ENCODE peak calls at places on chromosomes 1 and 21, in seven cellular contexts. Z is HepG2, C is cardiac fibroblast, Y is uterus, Q is GM06990, V is IMR-90, X is nephron progenitor cell. I is an unnamed sample.

GRCh38 chr1:160748182-160748876 is 9.3 kb downstream of the SLAMF7 start:
- DNase-seq in C (peak), V (no peak), Z (no peak), X (no peak), Y (no peak), Q (no peak), I (no peak)

GRCh38 chr1:227884370-227885134 is 63.2 kb downstream of the WNT9A start:
- DNase-seq in Y (peak), X (no peak), Z (no peak), Q (no peak), C (no peak), V (no peak), I (no peak)

GRCh38 chr1:64871256-64871655 is 95.1 kb downstream of the JAK1 start:
- DNase-seq in Q (no peak), C (no peak), Z (no peak), X (no peak), Y (no peak), V (no peak), I (no peak)

GRCh38 chr1:1000357-1001056 is 610 bp upstream of the HES4 start:
- DNase-seq in Y (peak), C (peak), Z (peak), V (peak), X (peak), Q (peak), I (peak)

GRCh38 chr1:51989582-51990477 is 670 bp downstream of the RAB3B start:
- DNase-seq in X (peak), Y (no peak), C (no peak), V (no peak), Z (no peak), Q (no peak), I (no peak)

GRCh38 chr1:200207711-200208126 is 180.2 kb downstream of the NR5A2 start:
- DNase-seq in Z (no peak), Y (no peak), X (no peak), V (peak), C (peak), Q (peak), I (no peak)

GRCh38 chr1:205350626-205351235 is 6.0 kb downstream of the KLHDC8A start:
- DNase-seq in Z (peak), C (no peak), V (no peak), Q (no peak), Y (no peak), X (no peak), I (no peak)

GRCh38 chr21:42465008-42465878 is 30.8 kb downstream of the RSPH1 start:
- DNase-seq in Z (no peak), Q (peak), C (peak), X (no peak), V (no peak), Y (no peak), I (no peak)

GRCh38 chr1:241423541-241424479 is 66.8 kb upstream of the RGS7 start:
- DNase-seq in C (peak), Y (no peak), Q (peak), Z (no peak), V (peak), X (peak), I (peak)

GRCh38 chr1:108503062-108503740 is 53.1 kb downstream of the NBPF6 start:
- DNase-seq in Y (no peak), X (no peak), C (peak), Q (no peak), V (peak), Z (peak), I (no peak)

GRCh38 chr1:211359876-211360275 is 33.2 kb downstream of the TRAF5 start:
- DNase-seq in Z (no peak), X (no peak), C (no peak), Q (no peak), Y (no peak), V (no peak), I (no peak)

GRCh38 chr1:201881617-201882016 is 7.1 kb upstream of the SHISA4 start:
- DNase-seq in V (no peak), C (no peak), Q (no peak), Y (no peak), Z (no peak), X (no peak), I (no peak)

GRCh38 chr1:173161510-173162221 is 45.5 kb downstream of the TNFSF4 start:
- DNase-seq in Z (no peak), C (peak), Q (no peak), X (no peak), V (peak), Y (no peak), I (no peak)

GRCh38 chr1:210364479-210364878 is 35.8 kb downstream of the HHAT start:
- DNase-seq in Z (no peak), C (no peak), V (no peak), X (no peak), Q (no peak), Y (no peak), I (no peak)

GRCh38 chr1:8560611-8561544 is 243.0 kb downstream of the SLC45A1 start:
- DNase-seq in X (no peak), V (peak), Y (no peak), Z (peak), Q (peak), C (peak), I (no peak)

GRCh38 chr1:223224465-223224864 is 81.4 kb upstream of the TLR5 start:
- DNase-seq in Z (no peak), X (no peak), C (no peak), V (no peak), Y (no peak), Q (no peak), I (peak)

GRCh38 chr1:204923209-204923608 is 52.5 kb downstream of the NFASC start:
- DNase-seq in V (no peak), X (no peak), C (no peak), Y (no peak), Q (no peak), Z (no peak), I (no peak)

DNA sequence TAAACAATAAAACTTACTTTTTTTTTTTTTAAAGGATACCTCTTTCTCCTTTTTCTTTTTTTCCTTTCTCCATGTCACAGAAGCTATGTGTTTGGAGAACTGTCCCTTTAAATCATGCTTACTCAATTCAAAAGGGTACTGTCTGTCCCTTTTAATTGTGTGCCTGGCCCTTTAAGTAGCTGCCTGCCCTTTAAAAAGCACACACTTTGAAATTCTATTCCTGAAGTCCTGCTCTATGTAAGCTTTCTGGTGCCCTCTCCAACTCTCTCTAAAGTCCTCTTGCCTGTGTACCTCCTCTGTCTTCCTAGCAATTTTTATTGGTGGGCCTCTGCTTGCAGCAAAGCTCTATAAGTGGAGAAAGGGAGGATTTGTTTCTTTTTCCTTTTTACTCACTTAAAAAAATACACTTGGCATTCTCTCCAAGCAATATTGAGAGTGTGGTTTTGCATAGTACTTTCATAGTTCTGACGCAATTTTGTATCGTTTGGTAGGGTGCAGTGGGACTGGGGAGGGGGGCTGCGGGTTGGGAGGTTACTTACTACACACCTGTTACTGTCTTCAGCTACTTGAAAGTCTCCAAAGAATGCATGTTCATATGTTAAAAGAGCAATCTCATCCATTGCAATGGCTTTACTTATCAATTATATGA is 135.4 kb downstream of the LMO4 start:
- DNase-seq in Z (no peak), X (no peak), Y (no peak), C (no peak), V (no peak), Q (peak), I (no peak)
- TF ChIP-seq CTCF in Z (no peak), X (no peak), Y (no peak), C (no peak), V (no peak), Q (no peak), I (no peak)

DNA sequence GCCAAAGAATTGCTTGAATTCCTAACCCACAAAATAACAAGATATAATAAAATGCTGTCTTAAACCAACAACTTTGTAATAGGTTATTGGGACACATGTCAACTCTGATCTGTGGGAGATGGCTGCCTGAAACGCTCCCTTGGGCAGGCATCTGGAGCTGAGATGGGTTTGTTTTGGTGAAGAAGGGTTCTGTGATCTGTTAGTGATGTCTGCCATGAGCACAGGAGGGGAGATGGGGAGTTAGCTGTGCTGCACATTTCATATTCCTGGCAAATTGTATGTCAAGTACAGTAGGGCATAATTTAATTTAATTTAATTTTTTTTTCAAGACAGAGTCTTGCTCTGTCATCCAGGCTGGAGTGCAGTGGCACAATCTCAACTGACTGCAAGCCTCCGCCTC is 34.2 kb upstream of the IFNLR1 start:
- DNase-seq in Y (no peak), X (no peak), Z (no peak), Q (no peak), C (no peak), V (no peak), I (no peak)
- TF ChIP-seq CTCF in Y (no peak), X (no peak), Z (no peak), Q (no peak), C (no peak), V (no peak), I (no peak)

GRCh38 chr1:220926146-220926545 is 46.9 kb downstream of the HLX start:
- DNase-seq in V (peak), C (peak), Z (no peak), X (no peak), Q (no peak), Y (no peak), I (no peak)

GRCh38 chr1:220921991-220922390 is 42.7 kb downstream of the HLX start:
- DNase-seq in C (no peak), Z (no peak), Q (no peak), Y (no peak), X (no peak), V (no peak), I (no peak)

GRCh38 chr1:220925707-220926106 is 46.5 kb downstream of the HLX start:
- DNase-seq in Z (peak), V (no peak), X (no peak), Y (no peak), C (peak), Q (no peak), I (no peak)

GRCh38 chr1:220922951-220923350 is 43.7 kb downstream of the HLX start:
- DNase-seq in X (no peak), C (no peak), V (no peak), Y (no peak), Q (no peak), Z (no peak), I (no peak)

DNA sequence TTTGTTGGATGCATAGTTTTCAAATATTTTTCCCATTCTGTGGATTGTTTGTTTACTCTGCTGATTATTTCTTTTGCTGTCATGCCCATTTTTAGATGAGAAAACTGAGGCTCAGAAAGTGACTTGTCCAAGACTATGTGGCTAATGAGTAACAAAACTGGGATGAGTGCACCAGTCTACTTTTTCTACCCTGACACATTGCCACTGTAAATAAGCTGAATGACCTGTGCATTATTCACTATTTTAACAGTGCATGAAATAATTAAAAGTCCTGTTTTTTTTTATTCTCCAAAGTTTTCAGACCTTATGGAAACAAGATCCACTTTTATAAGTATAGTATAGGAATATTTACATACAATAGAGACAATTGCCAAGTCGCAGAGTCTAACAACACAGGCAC is 45.1 kb downstream of the HLX start:
- DNase-seq in Z (no peak), V (no peak), Q (no peak), X (no peak), Y (no peak), C (peak), I (no peak)
- TF ChIP-seq CTCF in Z (no peak), V (no peak), Q (no peak), X (no peak), Y (no peak), C (no peak), I (no peak)

DNA sequence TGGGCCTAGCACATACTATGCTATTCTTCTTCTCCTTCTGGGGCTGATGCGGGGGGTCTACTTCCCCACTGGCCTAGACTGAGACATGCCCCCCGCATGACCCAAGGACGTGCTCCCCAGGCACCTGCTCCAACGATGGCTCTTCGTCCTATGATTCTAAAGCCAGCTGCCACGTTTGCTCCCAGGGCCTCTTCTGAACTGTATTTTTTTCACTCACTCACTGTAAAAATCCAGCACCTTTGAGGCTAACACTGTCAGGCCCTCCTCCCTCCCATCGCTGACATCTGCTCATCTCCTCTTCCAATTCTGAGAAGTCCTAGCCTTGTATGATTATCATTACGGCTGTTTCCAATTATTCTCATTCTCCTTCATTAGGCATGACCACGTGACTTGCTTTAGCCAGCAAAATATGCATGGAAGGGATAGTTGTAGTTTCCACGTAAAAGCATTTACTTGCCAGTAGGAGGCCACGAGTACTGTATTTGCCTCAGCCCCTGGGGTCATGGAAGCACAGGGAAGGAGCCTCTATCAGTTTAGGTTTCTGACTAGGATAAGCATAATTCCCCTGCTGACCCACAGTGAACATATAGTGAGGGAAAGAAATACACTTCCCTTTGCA is 19.1 kb upstream of the EDN2 start:
- DNase-seq in C (no peak), Y (no peak), Q (no peak), V (no peak), X (no peak), Z (no peak), I (no peak)
- TF ChIP-seq CTCF in C (no peak), Y (no peak), Q (no peak), V (no peak), X (peak), Z (no peak), I (no peak)

DNA sequence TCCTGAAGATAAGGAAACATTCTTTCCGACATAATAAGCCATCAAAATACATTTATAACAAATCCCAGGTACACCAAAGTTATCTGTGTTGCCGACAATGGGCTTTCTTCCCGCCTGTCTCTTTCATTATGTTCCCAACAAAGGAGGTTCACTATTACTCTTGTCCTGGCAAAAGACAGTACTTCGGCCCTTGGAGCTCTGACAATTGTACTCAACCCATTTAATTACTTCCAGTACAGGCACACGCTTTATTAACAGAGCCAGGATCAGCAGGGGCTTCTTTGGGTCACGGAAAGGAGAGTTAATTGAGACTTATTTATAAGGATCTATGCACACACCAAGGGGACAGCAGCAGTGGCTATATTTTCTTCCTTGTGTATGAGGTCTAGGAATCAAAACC is 46.6 kb upstream of the DUSP10 start:
- DNase-seq in V (no peak), Q (no peak), Y (no peak), X (no peak), C (no peak), Z (no peak), I (no peak)
- TF ChIP-seq CTCF in V (no peak), Q (no peak), Y (no peak), X (no peak), C (no peak), Z (no peak), I (no peak)

GRCh38 chr1:26237230-26237966 is 3.4 kb downstream of the CEP85 start:
- DNase-seq in C (peak), V (peak), X (no peak), Z (no peak), Y (no peak), Q (no peak), I (no peak)

GRCh38 chr1:26233903-26234643 is at the start of gene CEP85:
- DNase-seq in Q (peak), Y (peak), X (peak), C (peak), Z (peak), V (peak), I (peak)

GRCh38 chr1:26239936-26240335 is 5.9 kb downstream of the CEP85 start:
- DNase-seq in C (peak), Y (no peak), V (peak), Z (no peak), X (no peak), Q (no peak), I (no peak)

GRCh38 chr1:26234644-26235384 is 814 bp downstream of the CEP85 start:
- DNase-seq in C (peak), Q (no peak), Y (no peak), Z (peak), V (peak), X (no peak), I (no peak)
- TF ChIP-seq CTCF in C (no peak), Q (peak), Y (no peak), Z (peak), V (no peak), X (no peak), I (no peak)

GRCh38 chr21:37157938-37158337 is 84.9 kb downstream of the TTC3 start:
- DNase-seq in Z (no peak), C (no peak), V (no peak), Q (no peak), X (no peak), Y (no peak), I (no peak)

GRCh38 chr21:37153193-37153934 is 80.3 kb downstream of the TTC3 start:
- DNase-seq in Q (no peak), X (no peak), Y (peak), Z (peak), C (peak), V (peak), I (no peak)

GRCh38 chr21:37153935-37154350 is 80.9 kb downstream of the TTC3 start:
- DNase-seq in Z (peak), Y (peak), X (no peak), Q (no peak), V (peak), C (peak), I (no peak)

GRCh38 chr21:37159053-37159776 is 86.2 kb downstream of the TTC3 start:
- DNase-seq in V (peak), C (no peak), X (no peak), Q (peak), Z (no peak), Y (no peak), I (no peak)

GRCh38 chr21:37155216-37155615 is 82.2 kb downstream of the TTC3 start:
- DNase-seq in Q (no peak), Y (no peak), V (peak), C (peak), Z (no peak), X (no peak), I (no peak)
- TF ChIP-seq CTCF in Q (no peak), Y (no peak), V (no peak), C (no peak), Z (no peak), X (no peak), I (no peak)

DNA sequence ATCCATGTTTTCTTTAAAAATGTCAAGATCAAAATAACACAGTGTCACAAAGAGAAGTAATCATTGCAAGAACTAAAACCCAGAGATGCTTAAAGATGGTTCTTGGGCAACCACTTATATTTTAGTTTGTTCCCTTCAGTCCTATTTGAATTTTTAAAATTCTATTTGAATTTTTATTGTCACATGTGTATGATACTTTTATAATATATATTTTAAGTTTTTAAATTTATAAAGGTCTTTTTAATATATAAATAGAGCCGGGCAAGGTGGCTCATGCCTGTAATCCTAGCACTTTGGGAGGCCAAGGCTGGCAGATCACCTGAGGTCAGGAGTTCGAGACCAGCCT is 22.3 kb upstream of the DISC1 start:
- DNase-seq in Z (no peak), C (no peak), V (no peak), Y (no peak), X (no peak), Q (no peak), I (no peak)
- TF ChIP-seq CTCF in Z (no peak), C (no peak), V (no peak), Y (no peak), X (no peak), Q (no peak), I (no peak)

GRCh38 chr1:90133133-90133532 is 138.2 kb downstream of the ZNF326 start:
- DNase-seq in X (peak), V (peak), Y (no peak), C (peak), Q (peak), Z (peak), I (no peak)
- TF ChIP-seq CTCF in X (peak), V (peak), Y (no peak), C (peak), Q (peak), Z (peak), I (no peak)

GRCh38 chr1:20152599-20152930 is 13.4 kb downstream of the PLA2G2F start:
- DNase-seq in Q (no peak), Y (no peak), Z (no peak), C (no peak), X (no peak), V (no peak), I (no peak)
- TF ChIP-seq CTCF in Q (no peak), Y (no peak), Z (no peak), C (no peak), X (peak), V (no peak), I (peak)